ENCODE peak calls at places on chromosome 15, in six cellular contexts. One of them, this sample, is unnamed.

GRCh38 chr15:68991723-68992122 is 22.8 kb upstream of the NOX5 start:
- ATAC-seq in A549: no peak
- ATAC-seq in GM12878: no peak
- ATAC-seq in K562: peak; percentile 95
- ATAC-seq in HepG2: no peak
- ATAC-seq in upper lobe of left lung: no peak
- ATAC-seq in this sample: no peak

GRCh38 chr15:81056276-81056675 is 55.6 kb downstream of the TLNRD1 start:
- ATAC-seq in A549: no peak
- ATAC-seq in GM12878: no peak
- ATAC-seq in K562: no peak
- ATAC-seq in HepG2: no peak
- ATAC-seq in upper lobe of left lung: no peak
- ATAC-seq in this sample: no peak

GRCh38 chr15:91369823-91370222 is 269.8 kb downstream of the SV2B start:
- ATAC-seq in A549: no peak
- ATAC-seq in GM12878: no peak
- ATAC-seq in K562: peak; percentile 28
- ATAC-seq in HepG2: no peak
- ATAC-seq in upper lobe of left lung: no peak
- ATAC-seq in this sample: no peak

GRCh38 chr15:71400347-71400746 is 285.1 kb downstream of the THSD4 start:
- ATAC-seq in A549: no peak
- ATAC-seq in GM12878: no peak
- ATAC-seq in K562: no peak
- ATAC-seq in HepG2: no peak
- ATAC-seq in upper lobe of left lung: no peak
- ATAC-seq in this sample: no peak

GRCh38 chr15:53978248-53978906 is at the start of gene UNC13C:
- ATAC-seq in A549: peak; percentile 94
- ATAC-seq in GM12878: peak; percentile 74
- ATAC-seq in K562: no peak
- ATAC-seq in HepG2: peak; percentile 97
- ATAC-seq in upper lobe of left lung: peak; percentile 26
- ATAC-seq in this sample: peak; percentile 53

GRCh38 chr15:42091753-42092665 is 2.4 kb downstream of the PLA2G4D start:
- ATAC-seq in A549: no peak
- ATAC-seq in GM12878: peak; percentile 57
- ATAC-seq in K562: no peak
- ATAC-seq in HepG2: peak; percentile 9
- ATAC-seq in upper lobe of left lung: no peak
- ATAC-seq in this sample: no peak

GRCh38 chr15:38059665-38060064 is 125.2 kb downstream of the TMCO5A start:
- ATAC-seq in A549: no peak
- ATAC-seq in GM12878: peak; percentile 44
- ATAC-seq in K562: no peak
- ATAC-seq in HepG2: no peak
- ATAC-seq in upper lobe of left lung: no peak
- ATAC-seq in this sample: no peak

GRCh38 chr15:70093481-70094309 is 4.0 kb downstream of the TLE3 start:
- ATAC-seq in A549: no peak
- ATAC-seq in GM12878: no peak
- ATAC-seq in K562: no peak
- ATAC-seq in HepG2: no peak
- ATAC-seq in upper lobe of left lung: no peak
- ATAC-seq in this sample: no peak

GRCh38 chr15:91291673-91292072 is 191.6 kb downstream of the SV2B start:
- ATAC-seq in A549: no peak
- ATAC-seq in GM12878: peak; percentile 21
- ATAC-seq in K562: peak; percentile 94
- ATAC-seq in HepG2: no peak
- ATAC-seq in upper lobe of left lung: no peak
- ATAC-seq in this sample: no peak

GRCh38 chr15:64845183-64845611 is 3.5 kb downstream of the PLEKHO2 start:
- ATAC-seq in A549: no peak
- ATAC-seq in GM12878: peak; percentile 14
- ATAC-seq in K562: no peak
- ATAC-seq in HepG2: no peak
- ATAC-seq in upper lobe of left lung: no peak
- ATAC-seq in this sample: no peak

GRCh38 chr15:38127306-38127731 is 125.3 kb upstream of the SPRED1 start:
- ATAC-seq in A549: no peak
- ATAC-seq in GM12878: no peak
- ATAC-seq in K562: no peak
- ATAC-seq in HepG2: no peak
- ATAC-seq in upper lobe of left lung: no peak
- ATAC-seq in this sample: no peak

GRCh38 chr15:70505411-70505919 is 257.9 kb downstream of the UACA start:
- ATAC-seq in A549: peak; percentile 45
- ATAC-seq in GM12878: peak; percentile 42
- ATAC-seq in K562: no peak
- ATAC-seq in HepG2: no peak
- ATAC-seq in upper lobe of left lung: no peak
- ATAC-seq in this sample: no peak

GRCh38 chr15:33834892-33835730 is 133.2 kb upstream of the CHRM5 start:
- ATAC-seq in A549: no peak
- ATAC-seq in GM12878: no peak
- ATAC-seq in K562: no peak
- ATAC-seq in HepG2: no peak
- ATAC-seq in upper lobe of left lung: no peak
- ATAC-seq in this sample: no peak

GRCh38 chr15:78067328-78068241 is 9.9 kb downstream of the TBC1D2B start:
- ATAC-seq in A549: no peak
- ATAC-seq in GM12878: no peak
- ATAC-seq in K562: no peak
- ATAC-seq in HepG2: no peak
- ATAC-seq in upper lobe of left lung: no peak
- ATAC-seq in this sample: no peak

GRCh38 chr15:53589526-53590057 is 169.9 kb downstream of the WDR72 start:
- ATAC-seq in A549: peak; percentile 54
- ATAC-seq in GM12878: no peak
- ATAC-seq in K562: no peak
- ATAC-seq in HepG2: no peak
- ATAC-seq in upper lobe of left lung: no peak
- ATAC-seq in this sample: no peak

GRCh38 chr15:59174161-59174845 is 32.3 kb upstream of the LDHAL6B start:
- ATAC-seq in A549: no peak
- ATAC-seq in GM12878: no peak
- ATAC-seq in K562: no peak
- ATAC-seq in HepG2: no peak
- ATAC-seq in upper lobe of left lung: no peak
- ATAC-seq in this sample: peak; percentile 6
- H3K27ac ChIP-seq in A549: peak overlapping the region; percentile 74
- H3K27ac ChIP-seq in GM12878: no peak overlapping the region
- H3K27ac ChIP-seq in K562: no peak overlapping the region
- H3K27ac ChIP-seq in HepG2: no peak overlapping the region
- H3K27ac ChIP-seq in upper lobe of left lung: no peak overlapping the region
- H3K27ac ChIP-seq in this sample: peak overlapping the region; percentile 22

DNA sequence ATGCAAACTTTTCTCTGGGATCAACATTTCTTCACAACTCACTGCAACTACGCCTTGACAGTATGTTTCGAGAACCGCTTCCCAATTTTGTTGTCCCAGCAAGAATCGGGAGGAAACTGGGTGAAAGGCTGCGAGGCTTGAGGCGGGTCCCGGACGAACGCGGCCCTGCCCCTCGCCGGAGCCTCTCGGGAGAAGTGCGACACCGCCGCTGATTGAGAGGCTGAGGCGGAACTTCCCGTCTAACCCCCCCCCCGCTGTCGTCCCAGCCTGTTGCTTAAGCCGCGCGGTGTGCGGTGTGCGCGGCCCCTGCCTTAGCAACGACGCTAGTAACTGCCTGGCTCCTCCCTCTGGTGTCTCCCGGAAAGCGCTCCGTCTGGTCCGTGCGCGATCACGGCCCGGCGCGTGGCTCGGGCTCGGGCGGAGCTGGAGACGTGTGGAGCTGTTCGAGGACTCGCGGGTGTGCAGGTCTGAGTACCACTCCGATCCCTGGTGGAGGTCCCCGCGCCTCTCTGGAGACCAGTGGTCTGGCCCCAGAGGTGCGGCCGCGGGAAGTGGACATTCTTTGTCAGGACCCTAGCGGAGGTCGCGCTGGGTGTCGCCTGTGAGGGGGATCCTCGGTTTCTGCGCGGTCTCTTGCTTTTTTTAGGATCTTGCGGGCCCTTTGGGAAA is at the start of the genes DTWD1 and FAM227B:
- ATAC-seq in A549: peak; percentile 100
- ATAC-seq in GM12878: peak; percentile 98
- ATAC-seq in K562: peak; percentile 98
- ATAC-seq in HepG2: peak; percentile 98
- ATAC-seq in upper lobe of left lung: peak; percentile 100
- ATAC-seq in this sample: peak; percentile 99
- TF ChIP-seq EP300 in A549: no peak
- TF ChIP-seq EP300 in GM12878: no peak
- TF ChIP-seq EP300 in K562: peak; percentile 53
- TF ChIP-seq EP300 in HepG2: peak; percentile 41
- TF ChIP-seq EP300 in upper lobe of left lung: peak; percentile 83
- TF ChIP-seq EP300 in this sample: no peak

GRCh38 chr15:89136818-89137772 is 48.8 kb downstream of the ABHD2 start:
- ATAC-seq in A549: no peak
- ATAC-seq in GM12878: no peak
- ATAC-seq in K562: no peak
- ATAC-seq in HepG2: peak; percentile 88
- ATAC-seq in upper lobe of left lung: no peak
- ATAC-seq in this sample: peak; percentile 57
- H3K27ac ChIP-seq in A549: no peak overlapping the region
- H3K27ac ChIP-seq in GM12878: no peak overlapping the region
- H3K27ac ChIP-seq in K562: no peak overlapping the region
- H3K27ac ChIP-seq in HepG2: peak overlapping the region; percentile 90
- H3K27ac ChIP-seq in upper lobe of left lung: peak overlapping the region; percentile 72
- H3K27ac ChIP-seq in this sample: peak overlapping the region; percentile 12

DNA sequence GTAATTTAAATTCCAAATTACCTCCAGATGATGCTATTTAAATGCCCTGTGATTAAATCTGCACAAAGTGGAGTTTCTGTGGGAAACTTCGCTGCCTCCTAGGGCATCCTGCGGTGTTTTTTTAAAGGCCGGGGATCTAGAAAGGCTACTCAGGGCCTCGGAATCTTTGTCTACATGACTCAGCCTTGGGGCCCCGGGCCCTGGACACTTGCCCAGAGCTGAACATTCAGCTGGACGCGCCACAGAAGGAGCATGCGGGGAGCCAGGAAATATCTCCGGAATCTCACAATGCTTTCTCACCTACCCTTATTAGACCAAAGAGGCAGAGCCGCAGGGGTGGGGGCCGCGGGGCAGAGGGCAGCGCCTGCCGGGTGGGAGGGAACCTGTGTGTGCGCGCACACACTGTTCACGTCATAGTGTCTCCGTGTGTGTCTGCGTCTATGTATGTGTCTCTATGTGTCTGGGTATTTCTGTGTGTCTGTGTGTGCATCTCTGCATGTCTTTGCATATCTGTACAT is 145.5 kb upstream of the TPM1 start:
- ATAC-seq in A549: peak; percentile 81
- ATAC-seq in GM12878: no peak
- ATAC-seq in K562: peak; percentile 94
- ATAC-seq in HepG2: peak; percentile 91
- ATAC-seq in upper lobe of left lung: peak; percentile 88
- ATAC-seq in this sample: peak; percentile 88
- TF ChIP-seq EP300 in A549: peak; percentile 94
- TF ChIP-seq EP300 in GM12878: no peak
- TF ChIP-seq EP300 in K562: no peak
- TF ChIP-seq EP300 in HepG2: peak; percentile 83
- TF ChIP-seq EP300 in upper lobe of left lung: no peak
- TF ChIP-seq EP300 in this sample: peak; percentile 91

GRCh38 chr15:22866066-22866465 is 27.6 kb downstream of the NIPA2 start:
- ATAC-seq in A549: no peak
- ATAC-seq in GM12878: no peak
- ATAC-seq in K562: no peak
- ATAC-seq in HepG2: no peak
- ATAC-seq in upper lobe of left lung: no peak
- ATAC-seq in this sample: no peak

GRCh38 chr15:22868928-22869327 is 30.5 kb downstream of the NIPA2 start:
- ATAC-seq in A549: no peak
- ATAC-seq in GM12878: no peak
- ATAC-seq in K562: peak; percentile 14
- ATAC-seq in HepG2: peak; percentile 17
- ATAC-seq in upper lobe of left lung: no peak
- ATAC-seq in this sample: no peak

GRCh38 chr15:22868495-22868894 is 30.0 kb downstream of the NIPA2 start:
- ATAC-seq in A549: no peak
- ATAC-seq in GM12878: no peak
- ATAC-seq in K562: no peak
- ATAC-seq in HepG2: no peak
- ATAC-seq in upper lobe of left lung: no peak
- ATAC-seq in this sample: no peak

GRCh38 chr15:22869856-22870255 is 31.4 kb downstream of the NIPA2 start:
- ATAC-seq in A549: no peak
- ATAC-seq in GM12878: no peak
- ATAC-seq in K562: no peak
- ATAC-seq in HepG2: no peak
- ATAC-seq in upper lobe of left lung: no peak
- ATAC-seq in this sample: no peak

DNA sequence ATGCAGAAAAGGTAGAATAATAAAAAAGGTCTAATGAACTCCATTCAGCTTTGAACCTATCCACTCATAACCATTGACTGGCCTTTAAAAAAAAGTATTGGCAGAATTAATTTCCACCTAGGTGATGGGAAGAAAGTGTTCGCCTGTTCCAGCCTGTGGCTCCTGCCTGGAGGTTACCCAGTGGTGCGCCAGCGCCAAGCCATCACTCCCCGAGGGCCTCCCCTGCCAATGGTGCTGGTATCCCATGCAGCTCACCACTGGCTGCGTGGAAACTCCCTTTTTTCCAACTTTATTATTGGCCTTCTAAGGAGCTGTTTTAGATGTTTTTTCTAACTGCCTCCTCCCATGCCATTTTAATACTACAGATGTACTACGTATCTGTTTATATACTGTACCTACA is 29.4 kb downstream of the NIPA2 start:
- ATAC-seq in A549: no peak
- ATAC-seq in GM12878: no peak
- ATAC-seq in K562: no peak
- ATAC-seq in HepG2: no peak
- ATAC-seq in upper lobe of left lung: no peak
- ATAC-seq in this sample: no peak
- H3K27ac ChIP-seq in A549: no peak overlapping the region
- H3K27ac ChIP-seq in GM12878: no peak overlapping the region
- H3K27ac ChIP-seq in K562: no peak overlapping the region
- H3K27ac ChIP-seq in HepG2: no peak overlapping the region
- H3K27ac ChIP-seq in upper lobe of left lung: no peak overlapping the region
- H3K27ac ChIP-seq in this sample: no peak overlapping the region

This sample was measured in gastroesophageal sphincter.